ENCODE peak calls at places on chromosomes 5 and 9, in ten cellular contexts. P is fibroblast of lung, T is lung, C is fibroblast of the conjunctiva, U is NCI-H524, L is GM13976, E is OCI-LY7, Z is WERI-Rb-1, F is AG08396, M is stomach. N is an unnamed sample.

GRCh38 chr5:171102877-171103610 is 206.0 kb upstream of the TLX3 start:
- DNase-seq in P (no peak), T (no peak), C (no peak), U (no peak), L (no peak), E (no peak), Z (no peak), F (no peak), M (no peak), N (no peak)

GRCh38 chr9:6779417-6780241 is 21.9 kb downstream of the KDM4C start:
- DNase-seq in P (no peak), T (no peak), C (no peak), U (no peak), L (no peak), E (no peak), Z (no peak), F (no peak), M (no peak), N (no peak)

GRCh38 chr5:10355071-10355889 is 1.8 kb downstream of the MARCHF6 start:
- DNase-seq in P (peak; percentile 47), T (no peak), C (no peak), U (no peak), L (no peak), E (peak; percentile 78), Z (no peak), F (no peak), M (no peak), N (peak; percentile 45)

GRCh38 chr9:6014668-6015270 is 655 bp downstream of the RANBP6 start:
- DNase-seq in P (peak; percentile 34), T (no peak), C (no peak), U (no peak), L (no peak), E (no peak), Z (no peak), F (peak; percentile 33), M (no peak), N (no peak)

GRCh38 chr9:125538092-125538473 is 168.9 kb downstream of the MAPKAP1 start:
- DNase-seq in P (peak; percentile 92), T (peak; percentile 67), C (peak; percentile 79), U (no peak), L (no peak), E (no peak), Z (no peak), F (peak; percentile 73), M (peak; percentile 74), N (no peak)

GRCh38 chr5:39013938-39014337 is 60.3 kb downstream of the RICTOR start:
- DNase-seq in P (peak; percentile 71), T (no peak), C (no peak), U (no peak), L (no peak), E (no peak), Z (no peak), F (no peak), M (no peak), N (no peak)

GRCh38 chr9:70260007-70260443 is 1.2 kb downstream of the SMC5 start:
- DNase-seq in P (no peak), T (no peak), C (no peak), U (no peak), L (no peak), E (no peak), Z (no peak), F (no peak), M (no peak), N (no peak)

GRCh38 chr9:21688108-21689102 is 114.0 kb upstream of the MTAP start:
- DNase-seq in P (peak; percentile 95), T (no peak), C (peak; percentile 73), U (no peak), L (no peak), E (no peak), Z (no peak), F (peak; percentile 68), M (peak; percentile 47), N (no peak)

GRCh38 chr5:91142819-91143218 is 240.3 kb downstream of the ARRDC3 start:
- DNase-seq in P (no peak), T (no peak), C (no peak), U (no peak), L (no peak), E (no peak), Z (no peak), F (no peak), M (no peak), N (no peak)

GRCh38 chr9:124450241-124450924 is at the start of gene ADGRD2:
- DNase-seq in P (peak; percentile 28), T (no peak), C (no peak), U (no peak), L (peak; percentile 69), E (no peak), Z (no peak), F (peak; percentile 65), M (no peak), N (peak; percentile 49)

N was measured in germinal center.